ENCODE peak calls at places on chromosomes 4 and X, in four cellular contexts. P is AG04450, E is Peyer's patch, A is lower lobe of right lung. N is an unnamed sample.
A peak's percentile ranks its signal among the peaks of the same experiment; 100 is the strongest.

GRCh38 chrX:45261005-45261404 is 60.3 kb upstream of the DIPK2B start:
- DNase-seq in P (no peak), E (no peak), A (no peak), N (no peak)

GRCh38 chr4:185709802-185710486 is 102.0 kb downstream of the SORBS2 start:
- DNase-seq in E (no peak), P (no peak), A (no peak), N (no peak)

GRCh38 chrX:115906881-115907280 is 263.7 kb upstream of the AGTR2 start:
- DNase-seq in P (no peak), A (no peak), E (no peak), N (no peak)

GRCh38 chr4:156971623-156972369 is at the start of gene PDGFC:
- DNase-seq in A (peak; percentile 91), E (peak; percentile 78), P (no peak), N (peak; percentile 10)

GRCh38 chr4:122830392-122831095 is 3.9 kb downstream of the FGF2 start:
- DNase-seq in P (no peak), E (no peak), A (no peak), N (no peak)

GRCh38 chr4:185039508-185040273 is 21.4 kb downstream of the HELT start:
- DNase-seq in P (peak; percentile 37), A (peak; percentile 54), E (no peak), N (peak; percentile 47)

GRCh38 chr4:148693913-148694649 is 251.9 kb upstream of the NR3C2 start:
- DNase-seq in A (no peak), E (no peak), P (no peak), N (no peak)

GRCh38 chr4:95499176-95499760 is 49.5 kb downstream of the UNC5C start:
- DNase-seq in A (no peak), P (no peak), E (no peak), N (no peak)

GRCh38 chr4:112167790-112168189 is 22.5 kb downstream of the FAM241A start:
- DNase-seq in A (no peak), E (no peak), P (no peak), N (peak; percentile 4)

GRCh38 chr4:162163892-162164759 is at the start of gene FSTL5:
- DNase-seq in P (no peak), E (peak; percentile 50), A (peak; percentile 70), N (no peak)

GRCh38 chr4:15765910-15766703 is 12.0 kb upstream of the CD38 start:
- DNase-seq in E (no peak), A (no peak), P (no peak), N (peak; percentile 22)

GRCh38 chr4:105022811-105023667 is 123.6 kb upstream of the TET2 start:
- DNase-seq in A (peak; percentile 62), P (no peak), E (no peak), N (no peak)

GRCh38 chr4:101711590-101712255 is 78.8 kb upstream of the BANK1 start:
- DNase-seq in P (no peak), A (no peak), E (no peak), N (no peak)

GRCh38 chr4:84681488-84682274 is 98.8 kb downstream of the CDS1 start:
- DNase-seq in P (peak; percentile 56), A (no peak), E (peak; percentile 55), N (no peak)

GRCh38 chrX:39953879-39954278 is 143.9 kb downstream of the BCOR start:
- DNase-seq in E (peak; percentile 82), P (peak; percentile 8), A (peak; percentile 86), N (no peak)

GRCh38 chr4:2802618-2803531 is 10.0 kb downstream of the SH3BP2 start:
- DNase-seq in E (peak; percentile 48), P (no peak), A (peak; percentile 41), N (no peak)

GRCh38 chr4:80454040-80454439 is 118.5 kb downstream of the CFAP299 start:
- DNase-seq in P (no peak), E (no peak), A (no peak), N (no peak)

GRCh38 chrX:39753296-39753996 is 344.3 kb downstream of the BCOR start:
- DNase-seq in E (no peak), A (no peak), P (no peak), N (no peak)

GRCh38 chr4:4432341-4433125 is 45.6 kb downstream of the NSG1 start:
- DNase-seq in A (no peak), P (no peak), E (no peak), N (no peak)

GRCh38 chrX:117196481-117196880 is 733.7 kb upstream of the CT83 start:
- DNase-seq in A (no peak), E (no peak), P (no peak), N (no peak)

GRCh38 chrX:15072259-15072658 is 197.6 kb downstream of the ASB9 start:
- DNase-seq in E (no peak), P (no peak), A (no peak), N (no peak)

GRCh38 chrX:130171446-130172126 is at the start of gene RAB33A:
- DNase-seq in P (no peak), A (peak; percentile 44), E (peak; percentile 45), N (peak; percentile 55)

GRCh38 chr4:90030202-90030601 is 97.0 kb upstream of the CCSER1 start:
- DNase-seq in E (no peak), A (no peak), P (no peak), N (no peak)

GRCh38 chrX:47483310-47484268 is 567 bp upstream of the ZNF41 start:
- DNase-seq in P (no peak), A (peak; percentile 44), E (peak; percentile 50), N (no peak)

GRCh38 chrX:142428916-142429315 is 223.8 kb upstream of the MAGEC2 start:
- DNase-seq in P (no peak), A (no peak), E (no peak), N (no peak)

GRCh38 chrX:110226931-110227330 is 91.0 kb downstream of the AMMECR1 start:
- DNase-seq in A (no peak), E (no peak), P (no peak), N (no peak)

GRCh38 chrX:148609766-148610698 is 109.6 kb downstream of the AFF2 start:
- DNase-seq in P (no peak), E (no peak), A (no peak), N (no peak)

GRCh38 chrX:2451456-2452316 is 49.1 kb downstream of the DHRSX start:
- DNase-seq in E (no peak), A (peak; percentile 33), P (no peak), N (no peak)

GRCh38 chr4:149980941-149981340 is 97.3 kb upstream of the DCLK2 start:
- DNase-seq in A (no peak), P (no peak), E (no peak), N (peak; percentile 26)

GRCh38 chrX:17488036-17488435 is 113.0 kb downstream of the NHS start:
- DNase-seq in E (no peak), P (no peak), A (no peak), N (no peak)

GRCh38 chrX:51837926-51838325 is 55.5 kb upstream of the MAGED1 start:
- DNase-seq in P (no peak), E (peak; percentile 50), A (no peak), N (no peak)

GRCh38 chr4:138910914-138911336 is 104.7 kb upstream of the NOCT start:
- DNase-seq in A (peak; percentile 76), P (peak; percentile 57), E (peak; percentile 77), N (no peak)

GRCh38 chr4:146638801-146639351 is at the start of gene POU4F2:
- DNase-seq in P (no peak), A (no peak), E (no peak), N (no peak)
- H3K27me3 ChIP-seq in P (peaks cover 55% of the 10 kb centered on the region), A (peaks cover 84% of the 10 kb centered on the region), E (peaks cover 36% of the 10 kb centered on the region), N (peaks cover 33% of the 10 kb centered on the region)

GRCh38 chr4:14234330-14234729 is 606.8 kb upstream of the BOD1L1 start:
- DNase-seq in E (no peak), P (no peak), A (no peak), N (no peak)
- H3K27me3 ChIP-seq in E (no peaks in the 10 kb centered on the region), P (no peaks in the 10 kb centered on the region), A (no peaks in the 10 kb centered on the region), N (no peaks in the 10 kb centered on the region)

GRCh38 chrX:152912121-152912520 is 14.3 kb downstream of the ZNF185 start:
- DNase-seq in A (no peak), E (no peak), P (no peak), N (no peak)

GRCh38 chrX:152915541-152916241 is 17.8 kb downstream of the ZNF185 start:
- DNase-seq in A (no peak), P (no peak), E (no peak), N (peak; percentile 12)

GRCh38 chrX:152912641-152913040 is 14.8 kb downstream of the ZNF185 start:
- DNase-seq in A (no peak), P (no peak), E (no peak), N (no peak)

GRCh38 chrX:152913915-152914314 is 16.0 kb downstream of the ZNF185 start:
- DNase-seq in A (no peak), P (no peak), E (no peak), N (no peak)

GRCh38 chrX:152913354-152913753 is 15.5 kb downstream of the ZNF185 start:
- DNase-seq in P (no peak), E (no peak), A (no peak), N (no peak)
- H3K27me3 ChIP-seq in P (no peaks in the 10 kb centered on the region), E (no peaks in the 10 kb centered on the region), A (no peaks in the 10 kb centered on the region), N (no peaks in the 10 kb centered on the region)

GRCh38 chrX:151184705-151185104 is 8.3 kb downstream of the GPR50 start:
- DNase-seq in P (no peak), E (no peak), A (no peak), N (no peak)
- H3K27me3 ChIP-seq in P (no peaks in the 10 kb centered on the region), E (no peaks in the 10 kb centered on the region), A (no peaks in the 10 kb centered on the region), N (no peaks in the 10 kb centered on the region)

DNA sequence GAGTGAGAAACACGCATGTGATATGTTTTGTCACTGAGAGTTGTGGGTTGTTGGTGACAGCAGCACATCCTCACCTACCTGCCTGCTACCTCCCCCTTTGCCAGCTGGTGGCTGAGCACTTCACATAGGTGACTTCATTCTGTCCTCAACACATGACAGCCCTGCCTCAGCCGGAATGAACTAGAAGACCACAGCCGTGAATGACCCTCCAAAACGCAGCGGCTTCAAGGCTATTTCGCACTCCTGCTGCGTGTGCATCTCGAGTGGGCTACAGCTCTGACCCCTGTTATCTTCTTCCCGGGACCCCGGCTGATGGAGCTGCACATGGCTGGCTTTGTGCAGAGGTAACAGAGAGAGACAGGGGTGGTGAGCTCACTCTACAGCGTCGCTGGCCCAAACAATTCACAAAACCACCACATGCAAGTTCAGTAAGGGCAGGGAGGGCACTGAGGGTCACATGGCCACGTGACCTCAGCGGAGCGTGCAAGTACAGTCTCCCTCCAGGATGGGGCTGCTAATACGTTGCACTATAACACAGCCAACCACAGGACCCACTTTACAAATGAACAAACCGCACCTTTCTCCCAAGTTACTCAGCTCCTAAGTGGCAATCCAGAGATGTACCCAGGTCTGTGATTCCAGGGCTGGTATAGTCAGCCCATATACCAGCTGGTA is 6.3 kb upstream of the PPP2R2C start:
- DNase-seq in P (no peak), A (no peak), E (no peak), N (no peak)
- H3K27me3 ChIP-seq in P (peaks cover 11% of the 10 kb centered on the region), A (peaks cover 35% of the 10 kb centered on the region), E (no peaks in the 10 kb centered on the region), N (peaks cover 9% of the 10 kb centered on the region)

GRCh38 chrX:127306262-127306661 is 486.7 kb downstream of the PRR32 start:
- DNase-seq in E (no peak), P (no peak), A (no peak), N (no peak)

GRCh38 chrX:127300511-127300910 is 481.0 kb downstream of the PRR32 start:
- DNase-seq in P (no peak), A (no peak), E (no peak), N (no peak)

GRCh38 chrX:127302841-127303240 is 483.3 kb downstream of the PRR32 start:
- DNase-seq in E (no peak), P (no peak), A (no peak), N (no peak)

GRCh38 chrX:127305013-127305412 is 485.5 kb downstream of the PRR32 start:
- DNase-seq in A (no peak), P (no peak), E (no peak), N (no peak)
- H3K27me3 ChIP-seq in A (no peaks in the 10 kb centered on the region), P (no peaks in the 10 kb centered on the region), E (no peaks in the 10 kb centered on the region), N (no peaks in the 10 kb centered on the region)

GRCh38 chr4:187317799-187318198 is 594.1 kb upstream of the FAT1 start:
- DNase-seq in A (no peak), E (no peak), P (no peak), N (no peak)
- H3K27me3 ChIP-seq in A (no peaks in the 10 kb centered on the region), E (no peaks in the 10 kb centered on the region), P (no peaks in the 10 kb centered on the region), N (no peaks in the 10 kb centered on the region)